ENCODE peak calls at places on chromosomes 16 and 17, in nine cellular contexts. E is BJ, X is A549, N is psoas muscle, F is astrocyte, C is mammary epithelial cell, B is lung, Q is Peyer's patch, V is spleen. R is an unnamed sample.

GRCh38 chr17:68195667-68196393 is 52.0 kb upstream of the AMZ2 start:
- DNase-seq in C (no peak), F (no peak), N (no peak), E (no peak), Q (peak; percentile 49), X (no peak), V (peak; percentile 82), B (no peak), R (peak; percentile 33)

GRCh38 chr16:49281843-49282642 is 405 bp upstream of the CBLN1 start:
- DNase-seq in V (peak; percentile 84), N (peak; percentile 89), B (peak; percentile 82), X (peak; percentile 85), F (peak; percentile 4), Q (peak; percentile 85), E (no peak), C (peak; percentile 42), R (peak; percentile 84)

GRCh38 chr17:63495471-63495870 is 18.6 kb downstream of the ACE start:
- DNase-seq in N (no peak), V (no peak), E (no peak), F (no peak), C (no peak), Q (no peak), B (no peak), X (no peak), R (no peak)

GRCh38 chr16:4746991-4747574 is 12.7 kb downstream of the DNAAF8 start:
- DNase-seq in V (no peak), F (no peak), Q (no peak), C (no peak), E (no peak), N (no peak), X (no peak), B (no peak), R (no peak)

GRCh38 chr17:9935408-9935807 is 30.3 kb upstream of the RCVRN start:
- DNase-seq in E (no peak), F (no peak), B (no peak), Q (no peak), C (no peak), X (no peak), V (no peak), N (peak; percentile 67), R (no peak)

GRCh38 chr16:57608462-57609113 is 19.8 kb upstream of the ADGRG1 start:
- DNase-seq in F (no peak), Q (peak; percentile 19), B (no peak), V (peak; percentile 41), N (no peak), X (no peak), C (no peak), E (no peak), R (no peak)

GRCh38 chr16:3106205-3106928 is 6.0 kb upstream of the ZNF205 start:
- DNase-seq in E (no peak), X (peak; percentile 95), V (peak; percentile 96), N (peak; percentile 97), Q (peak; percentile 96), F (peak; percentile 78), C (peak; percentile 84), B (peak; percentile 91), R (peak; percentile 90)

GRCh38 chr16:77738706-77739105 is 16.4 kb downstream of the NUDT7 start:
- DNase-seq in X (no peak), N (no peak), B (no peak), E (no peak), Q (no peak), C (peak; percentile 95), F (no peak), V (no peak), R (no peak)

GRCh38 chr17:30600062-30600829 is 123.0 kb downstream of the GOSR1 start:
- DNase-seq in F (peak; percentile 65), X (peak; percentile 89), Q (peak; percentile 89), B (peak; percentile 86), V (peak; percentile 95), E (no peak), C (peak; percentile 86), N (peak; percentile 89), R (peak; percentile 86)

GRCh38 chr17:7836596-7837374 is 2.8 kb downstream of the KDM6B start:
- DNase-seq in N (peak; percentile 95), Q (peak; percentile 96), E (no peak), B (peak; percentile 95), X (peak; percentile 98), V (peak; percentile 90), F (peak; percentile 85), C (peak; percentile 85), R (peak; percentile 95)

GRCh38 chr16:87329436-87330256 is 12.5 kb upstream of the C16orf95 start:
- DNase-seq in C (no peak), X (no peak), Q (no peak), N (peak; percentile 44), B (no peak), E (no peak), V (peak; percentile 43), F (no peak), R (no peak)

GRCh38 chr17:68053237-68054030 is 17.9 kb downstream of the KPNA2 start:
- DNase-seq in N (peak; percentile 62), X (no peak), E (peak; percentile 86), B (peak; percentile 34), Q (peak; percentile 53), C (no peak), V (no peak), F (peak; percentile 64), R (peak; percentile 51)

GRCh38 chr16:2971985-2972784 is 3.0 kb downstream of the PAQR4 start:
- DNase-seq in B (no peak), Q (no peak), F (no peak), E (no peak), N (no peak), V (no peak), C (no peak), X (no peak), R (no peak)

GRCh38 chr16:67719778-67720144 is 645 bp upstream of the GFOD2 start:
- DNase-seq in N (no peak), V (peak; percentile 51), C (peak; percentile 20), F (peak; percentile 60), E (no peak), B (no peak), Q (peak; percentile 56), X (peak; percentile 21), R (peak; percentile 37)

DNA sequence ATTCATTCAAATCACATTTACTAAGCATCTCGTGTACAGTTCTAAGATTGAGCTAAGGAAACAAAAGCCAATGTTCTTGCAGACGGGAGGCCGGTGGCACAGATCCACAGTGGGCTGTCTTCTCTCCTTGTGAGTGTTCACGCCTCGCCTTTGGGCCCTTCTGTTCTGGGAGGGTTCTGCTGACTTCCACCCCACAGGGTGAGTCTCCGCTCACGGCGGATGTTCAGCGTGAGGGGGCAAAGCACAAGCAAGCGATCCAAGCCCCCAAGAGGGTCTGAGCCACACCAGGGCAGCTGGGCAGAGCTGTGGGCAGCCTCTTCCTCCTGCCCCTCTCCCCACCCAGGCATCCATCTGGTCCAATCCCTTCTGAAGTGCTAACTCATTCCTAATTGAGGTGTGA is 84.3 kb upstream of the DOC2B start:
- DNase-seq in V (peak; percentile 50), E (no peak), B (no peak), Q (peak; percentile 25), C (no peak), N (peak; percentile 60), X (no peak), F (no peak), R (peak; percentile 33)
- H3K4me3 ChIP-seq in V (no peak overlapping the region), E (no peak overlapping the region), B (no peak overlapping the region), Q (no peak overlapping the region), C (no peak overlapping the region), N (no peak overlapping the region), X (no peak overlapping the region), F (no peak overlapping the region), R (no peak overlapping the region)

GRCh38 chr17:49494399-49494798 is 694 bp upstream of the NGFR start:
- DNase-seq in Q (no peak), B (no peak), E (no peak), C (no peak), F (no peak), N (no peak), V (no peak), X (no peak), R (no peak)

GRCh38 chr17:49495842-49496182 is 719 bp downstream of the NGFR start:
- DNase-seq in C (no peak), V (no peak), F (no peak), E (no peak), Q (no peak), B (no peak), N (peak; percentile 59), X (no peak), R (no peak)

GRCh38 chr17:49496183-49496865 is 1.2 kb downstream of the NGFR start:
- DNase-seq in N (peak; percentile 90), B (peak; percentile 60), C (peak; percentile 59), F (peak; percentile 22), V (peak; percentile 95), Q (peak; percentile 92), X (peak; percentile 72), E (no peak), R (peak; percentile 85)

GRCh38 chr17:49496866-49497146 is 1.7 kb downstream of the NGFR start:
- DNase-seq in F (no peak), N (no peak), B (no peak), X (no peak), E (no peak), C (no peak), Q (no peak), V (no peak), R (no peak)

GRCh38 chr17:49494937-49495841 is at the start of gene NGFR:
- DNase-seq in E (no peak), N (peak; percentile 64), C (peak; percentile 44), X (no peak), F (no peak), B (no peak), V (peak; percentile 87), Q (peak; percentile 66), R (peak; percentile 64)
- H3K4me3 ChIP-seq in E (peak within 1 kb of the TSS; percentile 19), N (peak within 1 kb of the TSS; percentile 71), C (peak within 1 kb of the TSS; percentile 60), X (peak within 1 kb of the TSS; percentile 50), F (peak within 1 kb of the TSS; percentile 39), B (peak within 1 kb of the TSS; percentile 12), V (peak within 1 kb of the TSS; percentile 54), Q (peak within 1 kb of the TSS; percentile 48), R (peak within 1 kb of the TSS; percentile 68)

GRCh38 chr17:1110524-1110843 is 69.3 kb downstream of the ABR start:
- DNase-seq in X (no peak), E (no peak), C (no peak), B (no peak), Q (no peak), F (no peak), V (no peak), N (no peak), R (no peak)
- H3K4me3 ChIP-seq in X (peak overlapping the region; percentile 1), E (no peak overlapping the region), C (no peak overlapping the region), B (no peak overlapping the region), Q (no peak overlapping the region), F (no peak overlapping the region), V (no peak overlapping the region), N (no peak overlapping the region), R (no peak overlapping the region)

DNA sequence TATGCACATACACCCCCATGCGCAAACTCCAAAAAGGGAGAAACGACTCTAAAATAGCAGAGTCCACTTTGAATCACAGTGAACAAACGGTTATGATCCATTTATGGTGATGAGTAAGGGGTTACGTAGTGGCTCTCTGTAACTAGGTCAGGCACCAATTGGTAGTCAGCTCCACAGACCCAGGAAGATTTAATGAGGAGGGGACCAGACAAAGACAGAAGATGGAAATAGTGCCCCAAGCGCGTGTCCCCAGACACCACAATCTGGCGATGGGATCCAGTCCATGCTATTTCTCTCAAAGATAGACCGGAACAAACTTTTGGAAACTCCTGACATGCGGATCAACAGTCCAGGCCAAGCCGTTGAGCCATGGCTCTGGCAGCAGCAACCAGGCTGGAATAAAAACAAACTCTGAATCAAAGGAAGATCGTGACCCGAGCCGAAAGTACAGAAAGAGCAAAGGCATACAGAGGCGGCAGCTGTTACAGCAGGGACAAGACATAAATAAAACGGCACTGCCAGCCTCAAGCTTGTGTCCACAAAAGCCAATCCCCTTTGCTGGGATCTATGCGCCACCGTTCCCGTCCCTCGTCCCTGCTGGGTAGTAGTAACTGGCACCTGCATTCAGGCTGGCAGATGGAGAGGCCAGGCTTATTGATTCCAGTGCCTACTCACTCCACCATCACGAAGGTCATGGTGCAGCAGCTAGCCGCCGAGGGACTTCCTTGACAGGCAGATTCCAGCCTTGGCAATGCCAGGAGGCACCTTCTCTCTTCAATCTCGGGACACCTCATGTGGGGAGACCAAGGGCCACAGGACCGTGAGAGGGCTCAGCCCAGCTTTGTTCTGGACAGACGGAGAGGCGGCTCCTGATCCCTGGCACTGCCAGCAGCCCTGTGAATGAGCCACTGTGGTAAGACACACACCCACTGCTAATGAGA is 50.2 kb downstream of the CDH11 start:
- DNase-seq in N (peak; percentile 83), C (no peak), X (no peak), F (peak; percentile 72), Q (peak; percentile 47), B (no peak), E (no peak), V (no peak), R (peak; percentile 21)
- H3K4me3 ChIP-seq in N (peak overlapping the region; percentile 55), C (no peak overlapping the region), X (no peak overlapping the region), F (peak overlapping the region; percentile 13), Q (no peak overlapping the region), B (no peak overlapping the region), E (no peak overlapping the region), V (no peak overlapping the region), R (peak overlapping the region; percentile 40)

R was measured in heart right ventricle.